ENCODE peak calls at places on chromosomes 12 and 14, in nine cellular contexts. S is naive thymus-derived CD4-positive, alpha-beta T cell; D is stimulated activated CD8-positive, alpha-beta memory T cell treated with anti-CD3 and anti-CD28 coated beads, Interleukin-7, amount 100 ng/mL, for 1 hour; E is RKO; K is C1 segment of cervical spinal cord; L is activated CD8-positive, alpha-beta memory T cell treated with anti-CD3 and anti-CD28 coated beads for 4 hours; P is GM12865; T is WTC11; G is A673. A is an unnamed sample.

GRCh38 chr12:131249291-131250027 is 295.8 kb downstream of the ADGRD1 start:
- DNase-seq in E (no peak), K (no peak), G (no peak), S (no peak), T (no peak), L (no peak), P (no peak), D (no peak), A (no peak)

GRCh38 chr14:104080557-104081492 is 4.7 kb upstream of the ASPG start:
- DNase-seq in L (no peak), P (no peak), T (no peak), S (no peak), K (no peak), D (no peak), E (no peak), G (no peak), A (no peak)

GRCh38 chr14:33756833-33757232 is 194.0 kb downstream of the EGLN3 start:
- DNase-seq in L (no peak), G (no peak), S (no peak), P (no peak), K (no peak), D (no peak), T (no peak), E (no peak), A (no peak)

GRCh38 chr12:79547044-79547734 is 143.6 kb downstream of the PAWR start:
- DNase-seq in P (no peak), T (peak; percentile 66), E (no peak), L (no peak), G (peak; percentile 9), K (no peak), S (no peak), D (no peak), A (no peak)

GRCh38 chr12:102549691-102550090 is 69.3 kb upstream of the IGF1 start:
- DNase-seq in K (no peak), G (no peak), L (no peak), P (no peak), T (no peak), S (no peak), E (no peak), D (no peak), A (no peak)

GRCh38 chr12:2301531-2302461 is 249.0 kb downstream of the CACNA1C start:
- DNase-seq in E (no peak), T (no peak), D (no peak), S (no peak), L (no peak), K (no peak), P (no peak), G (no peak), A (peak; percentile 29)

GRCh38 chr14:88852632-88853031 is 28.2 kb downstream of the TTC8 start:
- DNase-seq in E (no peak), G (no peak), K (no peak), D (no peak), T (no peak), S (no peak), L (no peak), P (no peak), A (no peak)

GRCh38 chr14:85217412-85217811 is 312.5 kb upstream of the FLRT2 start:
- DNase-seq in L (no peak), T (no peak), D (no peak), K (no peak), E (no peak), G (no peak), S (no peak), P (no peak), A (no peak)

GRCh38 chr14:91249841-91250616 is 5.5 kb upstream of the GPR68 start:
- DNase-seq in K (no peak), T (no peak), G (no peak), P (peak; percentile 96), S (peak; percentile 43), D (no peak), E (no peak), L (no peak), A (no peak)

GRCh38 chr14:64686216-64686615 is 18.0 kb upstream of the PLEKHG3 start:
- DNase-seq in E (no peak), G (no peak), S (no peak), D (no peak), P (no peak), L (no peak), T (no peak), K (no peak), A (no peak)

GRCh38 chr12:75790219-75790618 is 241.4 kb downstream of the PHLDA1 start:
- DNase-seq in K (no peak), S (no peak), D (no peak), L (no peak), P (no peak), E (peak; percentile 98), T (no peak), G (peak; percentile 60), A (no peak)

GRCh38 chr12:58668831-58669230 is 251.5 kb downstream of the LRIG3 start:
- DNase-seq in K (no peak), G (no peak), T (no peak), P (no peak), L (no peak), S (no peak), E (no peak), D (no peak), A (no peak)

GRCh38 chr14:103488071-103488470 is 34.6 kb downstream of the CKB start:
- DNase-seq in S (no peak), T (no peak), D (no peak), G (no peak), E (no peak), L (no peak), K (no peak), P (no peak), A (no peak)

GRCh38 chr12:94740601-94741362 is 90.4 kb upstream of the TMCC3 start:
- DNase-seq in E (no peak), S (no peak), T (peak; percentile 39), G (no peak), L (no peak), D (no peak), P (no peak), K (no peak), A (no peak)

GRCh38 chr12:101759396-101760047 is 20.3 kb upstream of the SYCP3 start:
- DNase-seq in D (no peak), K (no peak), P (peak; percentile 37), T (no peak), G (peak; percentile 57), S (peak; percentile 26), L (no peak), E (peak; percentile 72), A (no peak)

GRCh38 chr12:2267624-2268477 is 215.1 kb downstream of the CACNA1C start:
- DNase-seq in T (peak; percentile 32), G (no peak), K (no peak), E (no peak), P (no peak), D (no peak), S (no peak), L (no peak), A (no peak)

GRCh38 chr12:112353389-112353788 is 28.8 kb downstream of the HECTD4 start:
- DNase-seq in D (no peak), S (no peak), P (peak; percentile 37), K (no peak), L (no peak), E (peak; percentile 52), G (no peak), T (no peak), A (no peak)

GRCh38 chr12:28172434-28173030 is 17.7 kb upstream of the CCDC91 start:
- DNase-seq in D (no peak), S (no peak), K (no peak), L (no peak), P (peak; percentile 25), G (peak; percentile 77), T (peak; percentile 23), E (peak; percentile 73), A (no peak)

GRCh38 chr12:52009081-52009751 is 2.5 kb downstream of the TAMALIN start:
- DNase-seq in P (no peak), T (no peak), S (no peak), L (no peak), D (no peak), K (no peak), E (no peak), G (no peak), A (no peak)

GRCh38 chr14:22597265-22597664 is 835 bp upstream of the ABHD4 start:
- DNase-seq in E (no peak), T (no peak), G (no peak), P (no peak), D (no peak), S (no peak), L (no peak), K (no peak), A (no peak)

A was measured in GOT3.